ENCODE peak calls at places on chromosomes 2 and 18, in five cellular contexts. K is mesendoderm, R is AG04450, B is lung, D is tibial artery. O is an unnamed sample. For H3K27me3, the result is how much of the 10 kb centered on the place peaks cover.

GRCh38 chr2:18599509-18600254 is 10.3 kb upstream of the NT5C1B start:
- DNase-seq in K (no peak), R (no peak), B (no peak), D (no peak), O (no peak)

GRCh38 chr2:11799826-11800225 is 53.4 kb downstream of the LPIN1 start:
- DNase-seq in K (no peak), R (no peak), B (no peak), D (no peak), O (no peak)

GRCh38 chr2:152428800-152429637 is 94.0 kb downstream of the FMNL2 start:
- DNase-seq in K (no peak), R (no peak), B (no peak), D (no peak), O (no peak)

GRCh38 chr2:152284398-152284797 is 50.6 kb upstream of the FMNL2 start:
- DNase-seq in K (peak), R (no peak), B (no peak), D (no peak), O (no peak)

GRCh38 chr18:26971327-26971918 is 105.9 kb upstream of the AQP4 start:
- DNase-seq in K (no peak), R (no peak), B (no peak), D (no peak), O (peak)

GRCh38 chr2:209305746-209306196 is 118.1 kb upstream of the MAP2 start:
- DNase-seq in K (peak), R (no peak), B (no peak), D (no peak), O (no peak)

GRCh38 chr2:135052997-135053474 is 944 bp downstream of the RAB3GAP1 start:
- DNase-seq in K (peak), R (no peak), B (no peak), D (no peak), O (no peak)

GRCh38 chr18:7272268-7273049 is 41.6 kb downstream of the LRRC30 start:
- DNase-seq in K (peak), R (peak), B (peak), D (peak), O (peak)

GRCh38 chr2:12155308-12156061 is 409.1 kb downstream of the LPIN1 start:
- DNase-seq in K (peak), R (peak), B (no peak), D (no peak), O (no peak)

GRCh38 chr2:118845005-118845842 is 2.2 kb downstream of the EN1 start:
- DNase-seq in K (peak), R (no peak), B (no peak), D (peak), O (peak)

GRCh38 chr2:162333968-162334367 is 10.0 kb upstream of the GCA start:
- DNase-seq in K (peak), R (no peak), B (no peak), D (no peak), O (peak)

GRCh38 chr2:230863442-230864121 is 1.2 kb upstream of the ITM2C start:
- DNase-seq in K (no peak), R (no peak), B (no peak), D (no peak), O (peak)

DNA sequence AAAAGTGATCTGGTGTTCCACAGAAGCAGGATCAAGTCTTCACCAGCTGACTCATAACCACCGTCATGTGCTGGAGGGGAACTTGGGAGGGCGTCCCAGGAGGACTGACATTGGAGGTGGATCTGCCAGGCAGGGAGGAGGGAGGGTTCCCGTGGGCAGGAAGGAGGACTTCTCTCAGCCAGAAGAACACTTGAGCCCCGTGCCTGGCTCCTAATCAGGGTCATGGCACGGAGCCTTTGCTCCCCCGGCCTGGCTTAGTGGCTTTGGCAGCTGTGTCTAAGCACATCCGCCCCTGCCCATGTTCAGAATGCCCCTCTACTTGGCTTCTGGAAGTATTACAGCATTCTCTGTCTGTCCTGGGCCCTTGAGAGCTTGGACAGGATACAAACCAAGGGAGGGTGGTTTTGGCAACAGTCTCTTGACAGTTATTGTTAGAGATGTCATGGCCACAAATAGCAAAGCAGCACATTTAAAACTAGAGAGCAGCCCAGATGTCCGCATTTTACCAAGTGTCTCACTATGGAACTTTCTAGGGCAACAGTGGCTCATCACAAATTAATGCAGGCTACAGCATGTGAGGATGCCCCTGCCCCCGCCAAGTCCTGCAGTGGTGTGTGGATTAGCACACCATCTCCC is 11.5 kb downstream of the PPP1R7 start:
- DNase-seq in K (no peak), R (no peak), B (peak), D (peak), O (no peak)
- H3K4me3 ChIP-seq in K (no peak), R (no peak), B (no peak), D (no peak), O (no peak)

GRCh38 chr2:169358016-169358415 is 4.3 kb downstream of the LRP2 start:
- DNase-seq in K (no peak), R (no peak), B (no peak), D (no peak), O (no peak)
- H3K27me3 ChIP-seq in K (under half), R (under half), B (under half), D (under half), O (under half)

DNA sequence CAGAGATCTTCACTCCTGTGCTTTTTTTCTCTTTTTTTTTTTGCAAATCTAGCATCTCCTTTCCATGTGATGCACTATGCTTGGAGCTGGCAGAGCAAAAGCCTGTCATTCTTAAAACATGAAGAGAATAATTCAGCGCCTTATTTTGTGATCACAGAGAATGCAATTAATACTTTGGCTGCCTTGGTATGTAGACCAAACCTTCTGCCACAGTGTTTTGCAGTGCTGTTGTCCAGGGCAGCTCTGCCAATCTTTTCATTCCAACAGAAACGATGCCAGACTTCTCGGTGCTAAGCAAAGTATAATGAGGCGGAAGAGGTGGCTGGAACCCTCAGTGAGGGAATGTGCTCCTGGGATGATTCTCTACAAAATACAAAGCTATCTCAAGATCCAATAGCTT is 25.6 kb downstream of the BCL2 start:
- DNase-seq in K (no peak), R (no peak), B (no peak), D (no peak), O (no peak)
- H3K4me3 ChIP-seq in K (no peak), R (no peak), B (no peak), D (no peak), O (no peak)

GRCh38 chr2:109353806-109354745 is 225.1 kb downstream of the SH3RF3 start:
- DNase-seq in K (no peak), R (no peak), B (peak), D (no peak), O (peak)
- H3K27me3 ChIP-seq in K (under half), R (under half), B (under half), D (under half), O (under half)

GRCh38 chr2:157890960-157891629 is 15.0 kb upstream of the ACVR1 start:
- DNase-seq in K (no peak), R (no peak), B (no peak), D (no peak), O (no peak)
- H3K4me3 ChIP-seq in K (no peak), R (no peak), B (no peak), D (no peak), O (no peak)

GRCh38 chr2:29216609-29216909 is 101.3 kb downstream of the CLIP4 start:
- DNase-seq in K (no peak), R (no peak), B (no peak), D (no peak), O (no peak)

GRCh38 chr2:29215739-29216608 is 100.8 kb downstream of the CLIP4 start:
- DNase-seq in K (no peak), R (no peak), B (no peak), D (peak), O (peak)

GRCh38 chr2:29212009-29212408 is 96.8 kb downstream of the CLIP4 start:
- DNase-seq in K (peak), R (no peak), B (no peak), D (no peak), O (peak)

GRCh38 chr2:29215073-29215472 is 99.9 kb downstream of the CLIP4 start:
- DNase-seq in K (no peak), R (no peak), B (no peak), D (no peak), O (peak)

DNA sequence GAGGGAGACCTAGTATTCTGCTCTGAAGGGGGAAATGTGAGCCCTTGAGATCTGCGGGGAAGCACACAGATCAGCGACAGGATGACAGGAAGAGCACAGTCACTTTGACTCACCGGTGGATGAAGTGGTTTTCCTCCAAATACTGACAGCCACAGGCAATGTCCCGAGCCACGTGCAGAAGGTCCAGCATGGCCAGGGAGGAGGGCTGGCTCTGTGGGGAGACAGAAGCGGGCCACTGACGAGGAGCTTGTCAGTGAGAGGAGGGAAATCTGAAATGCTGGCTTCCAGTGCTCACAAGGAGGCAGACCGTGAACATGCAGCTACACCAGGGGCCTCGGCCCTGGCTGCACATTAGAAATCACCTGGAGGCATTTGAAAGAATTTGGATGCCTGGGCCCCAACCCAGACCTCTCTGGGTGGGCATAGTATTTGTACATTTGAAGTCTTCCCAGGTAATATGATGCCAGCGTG is 98.7 kb downstream of the CLIP4 start:
- DNase-seq in K (no peak), R (no peak), B (no peak), D (no peak), O (peak)
- H3K27me3 ChIP-seq in K (under half), R (under half), B (under half), D (under half), O (under half)

GRCh38 chr2:214386720-214387119 is 24.1 kb upstream of the VWC2L start:
- DNase-seq in K (no peak), R (no peak), B (no peak), D (no peak), O (no peak)
- H3K4me3 ChIP-seq in K (no peak), R (no peak), B (no peak), D (no peak), O (no peak)